ENCODE peak calls at places on chromosome 14, in nine cellular contexts. One of them, this sample, is unnamed.

GRCh38 chr14:83006071-83006670 is 1472.5 kb upstream of the SEL1L start:
- DNase-seq in breast epithelium: no peak
- DNase-seq in astrocyte of the hippocampus: no peak
- DNase-seq in activated CD4-positive, alpha-beta T cell treated with anti-CD3 and anti-CD28 coated beads, Interleukin-2, amount 50 U/mL, for 1 hour: no peak
- DNase-seq in lung: peak; percentile 30
- DNase-seq in memory B cell: no peak
- DNase-seq in CD8-positive, alpha-beta T cell: no peak
- DNase-seq in T-helper 2 cell treated with Interferon-gamma antibody and Interleukin-4, amounts not matched to agents 5 μg/mL and 100 μg/mL, for 36 hours: no peak
- DNase-seq in CD4-positive, CD25-positive, alpha-beta regulatory T cell: no peak
- DNase-seq in this sample: no peak

GRCh38 chr14:95518045-95518751 is 1.7 kb upstream of the SYNE3 start:
- DNase-seq in lung: no peak
- DNase-seq in memory B cell: no peak
- DNase-seq in T-helper 2 cell treated with Interferon-gamma antibody and Interleukin-4, amounts not matched to agents 5 μg/mL and 100 μg/mL, for 36 hours: no peak
- DNase-seq in astrocyte of the hippocampus: peak; percentile 47
- DNase-seq in CD4-positive, CD25-positive, alpha-beta regulatory T cell: peak; percentile 59
- DNase-seq in activated CD4-positive, alpha-beta T cell treated with anti-CD3 and anti-CD28 coated beads, Interleukin-2, amount 50 U/mL, for 1 hour: no peak
- DNase-seq in breast epithelium: no peak
- DNase-seq in CD8-positive, alpha-beta T cell: no peak
- DNase-seq in this sample: no peak

GRCh38 chr14:105028251-105028927 is 7.5 kb upstream of the CDCA4 start:
- DNase-seq in lung: no peak
- DNase-seq in T-helper 2 cell treated with Interferon-gamma antibody and Interleukin-4, amounts not matched to agents 5 μg/mL and 100 μg/mL, for 36 hours: no peak
- DNase-seq in CD8-positive, alpha-beta T cell: no peak
- DNase-seq in astrocyte of the hippocampus: no peak
- DNase-seq in memory B cell: no peak
- DNase-seq in breast epithelium: peak; percentile 39
- DNase-seq in CD4-positive, CD25-positive, alpha-beta regulatory T cell: no peak
- DNase-seq in activated CD4-positive, alpha-beta T cell treated with anti-CD3 and anti-CD28 coated beads, Interleukin-2, amount 50 U/mL, for 1 hour: no peak
- DNase-seq in this sample: no peak

GRCh38 chr14:52802597-52802996 is 11.2 kb upstream of the GNPNAT1 start:
- DNase-seq in activated CD4-positive, alpha-beta T cell treated with anti-CD3 and anti-CD28 coated beads, Interleukin-2, amount 50 U/mL, for 1 hour: no peak
- DNase-seq in breast epithelium: no peak
- DNase-seq in lung: no peak
- DNase-seq in memory B cell: no peak
- DNase-seq in CD4-positive, CD25-positive, alpha-beta regulatory T cell: no peak
- DNase-seq in astrocyte of the hippocampus: peak; percentile 25
- DNase-seq in CD8-positive, alpha-beta T cell: no peak
- DNase-seq in T-helper 2 cell treated with Interferon-gamma antibody and Interleukin-4, amounts not matched to agents 5 μg/mL and 100 μg/mL, for 36 hours: no peak
- DNase-seq in this sample: no peak

GRCh38 chr14:63852817-63853730 is at the start of gene SYNE2:
- DNase-seq in CD8-positive, alpha-beta T cell: peak; percentile 83
- DNase-seq in breast epithelium: peak; percentile 48
- DNase-seq in activated CD4-positive, alpha-beta T cell treated with anti-CD3 and anti-CD28 coated beads, Interleukin-2, amount 50 U/mL, for 1 hour: peak; percentile 83
- DNase-seq in T-helper 2 cell treated with Interferon-gamma antibody and Interleukin-4, amounts not matched to agents 5 μg/mL and 100 μg/mL, for 36 hours: peak; percentile 80
- DNase-seq in CD4-positive, CD25-positive, alpha-beta regulatory T cell: peak; percentile 85
- DNase-seq in lung: peak; percentile 69
- DNase-seq in astrocyte of the hippocampus: peak; percentile 93
- DNase-seq in memory B cell: peak; percentile 71
- DNase-seq in this sample: peak; percentile 75

GRCh38 chr14:73833024-73833423 is 18.6 kb upstream of the PTGR2 start:
- DNase-seq in CD8-positive, alpha-beta T cell: no peak
- DNase-seq in astrocyte of the hippocampus: peak; percentile 88
- DNase-seq in activated CD4-positive, alpha-beta T cell treated with anti-CD3 and anti-CD28 coated beads, Interleukin-2, amount 50 U/mL, for 1 hour: no peak
- DNase-seq in lung: no peak
- DNase-seq in CD4-positive, CD25-positive, alpha-beta regulatory T cell: no peak
- DNase-seq in memory B cell: no peak
- DNase-seq in breast epithelium: no peak
- DNase-seq in T-helper 2 cell treated with Interferon-gamma antibody and Interleukin-4, amounts not matched to agents 5 μg/mL and 100 μg/mL, for 36 hours: no peak
- DNase-seq in this sample: no peak

GRCh38 chr14:71416392-71416791 is 509.1 kb downstream of the PCNX1 start:
- DNase-seq in lung: no peak
- DNase-seq in astrocyte of the hippocampus: no peak
- DNase-seq in breast epithelium: no peak
- DNase-seq in T-helper 2 cell treated with Interferon-gamma antibody and Interleukin-4, amounts not matched to agents 5 μg/mL and 100 μg/mL, for 36 hours: no peak
- DNase-seq in CD8-positive, alpha-beta T cell: no peak
- DNase-seq in memory B cell: no peak
- DNase-seq in CD4-positive, CD25-positive, alpha-beta regulatory T cell: no peak
- DNase-seq in activated CD4-positive, alpha-beta T cell treated with anti-CD3 and anti-CD28 coated beads, Interleukin-2, amount 50 U/mL, for 1 hour: no peak
- DNase-seq in this sample: no peak

GRCh38 chr14:69493038-69493437 is 8.5 kb downstream of the PLEKHD1 start:
- DNase-seq in T-helper 2 cell treated with Interferon-gamma antibody and Interleukin-4, amounts not matched to agents 5 μg/mL and 100 μg/mL, for 36 hours: no peak
- DNase-seq in CD4-positive, CD25-positive, alpha-beta regulatory T cell: no peak
- DNase-seq in memory B cell: no peak
- DNase-seq in lung: no peak
- DNase-seq in activated CD4-positive, alpha-beta T cell treated with anti-CD3 and anti-CD28 coated beads, Interleukin-2, amount 50 U/mL, for 1 hour: no peak
- DNase-seq in astrocyte of the hippocampus: no peak
- DNase-seq in breast epithelium: no peak
- DNase-seq in CD8-positive, alpha-beta T cell: no peak
- DNase-seq in this sample: no peak

GRCh38 chr14:101925152-101925551 is 39.2 kb upstream of the DYNC1H1 start:
- DNase-seq in activated CD4-positive, alpha-beta T cell treated with anti-CD3 and anti-CD28 coated beads, Interleukin-2, amount 50 U/mL, for 1 hour: no peak
- DNase-seq in breast epithelium: no peak
- DNase-seq in T-helper 2 cell treated with Interferon-gamma antibody and Interleukin-4, amounts not matched to agents 5 μg/mL and 100 μg/mL, for 36 hours: no peak
- DNase-seq in lung: no peak
- DNase-seq in CD4-positive, CD25-positive, alpha-beta regulatory T cell: no peak
- DNase-seq in memory B cell: no peak
- DNase-seq in CD8-positive, alpha-beta T cell: no peak
- DNase-seq in astrocyte of the hippocampus: no peak
- DNase-seq in this sample: no peak

GRCh38 chr14:101520621-101521305 is 40.5 kb upstream of the DIO3 start:
- DNase-seq in lung: peak; percentile 38
- DNase-seq in memory B cell: no peak
- DNase-seq in CD8-positive, alpha-beta T cell: no peak
- DNase-seq in astrocyte of the hippocampus: no peak
- DNase-seq in T-helper 2 cell treated with Interferon-gamma antibody and Interleukin-4, amounts not matched to agents 5 μg/mL and 100 μg/mL, for 36 hours: no peak
- DNase-seq in activated CD4-positive, alpha-beta T cell treated with anti-CD3 and anti-CD28 coated beads, Interleukin-2, amount 50 U/mL, for 1 hour: no peak
- DNase-seq in breast epithelium: peak; percentile 49
- DNase-seq in CD4-positive, CD25-positive, alpha-beta regulatory T cell: no peak
- DNase-seq in this sample: no peak

GRCh38 chr14:31228533-31228932 is 20.9 kb upstream of the HECTD1 start:
- DNase-seq in CD4-positive, CD25-positive, alpha-beta regulatory T cell: no peak
- DNase-seq in activated CD4-positive, alpha-beta T cell treated with anti-CD3 and anti-CD28 coated beads, Interleukin-2, amount 50 U/mL, for 1 hour: no peak
- DNase-seq in astrocyte of the hippocampus: no peak
- DNase-seq in lung: no peak
- DNase-seq in breast epithelium: no peak
- DNase-seq in memory B cell: no peak
- DNase-seq in CD8-positive, alpha-beta T cell: no peak
- DNase-seq in T-helper 2 cell treated with Interferon-gamma antibody and Interleukin-4, amounts not matched to agents 5 μg/mL and 100 μg/mL, for 36 hours: no peak
- DNase-seq in this sample: no peak

GRCh38 chr14:67429651-67430205 is 17.8 kb upstream of the PLEK2 start:
- DNase-seq in lung: no peak
- DNase-seq in memory B cell: no peak
- DNase-seq in CD8-positive, alpha-beta T cell: no peak
- DNase-seq in breast epithelium: no peak
- DNase-seq in activated CD4-positive, alpha-beta T cell treated with anti-CD3 and anti-CD28 coated beads, Interleukin-2, amount 50 U/mL, for 1 hour: no peak
- DNase-seq in astrocyte of the hippocampus: no peak
- DNase-seq in CD4-positive, CD25-positive, alpha-beta regulatory T cell: no peak
- DNase-seq in T-helper 2 cell treated with Interferon-gamma antibody and Interleukin-4, amounts not matched to agents 5 μg/mL and 100 μg/mL, for 36 hours: no peak
- DNase-seq in this sample: no peak

GRCh38 chr14:100155881-100156645 is 3.4 kb downstream of the DEGS2 start:
- DNase-seq in activated CD4-positive, alpha-beta T cell treated with anti-CD3 and anti-CD28 coated beads, Interleukin-2, amount 50 U/mL, for 1 hour: no peak
- DNase-seq in memory B cell: no peak
- DNase-seq in CD8-positive, alpha-beta T cell: no peak
- DNase-seq in astrocyte of the hippocampus: no peak
- DNase-seq in breast epithelium: peak; percentile 60
- DNase-seq in lung: no peak
- DNase-seq in CD4-positive, CD25-positive, alpha-beta regulatory T cell: no peak
- DNase-seq in T-helper 2 cell treated with Interferon-gamma antibody and Interleukin-4, amounts not matched to agents 5 μg/mL and 100 μg/mL, for 36 hours: no peak
- DNase-seq in this sample: peak; percentile 81

GRCh38 chr14:99383457-99384428 is 96.9 kb downstream of the SETD3 start:
- DNase-seq in CD8-positive, alpha-beta T cell: no peak
- DNase-seq in T-helper 2 cell treated with Interferon-gamma antibody and Interleukin-4, amounts not matched to agents 5 μg/mL and 100 μg/mL, for 36 hours: no peak
- DNase-seq in breast epithelium: no peak
- DNase-seq in activated CD4-positive, alpha-beta T cell treated with anti-CD3 and anti-CD28 coated beads, Interleukin-2, amount 50 U/mL, for 1 hour: no peak
- DNase-seq in lung: no peak
- DNase-seq in CD4-positive, CD25-positive, alpha-beta regulatory T cell: no peak
- DNase-seq in astrocyte of the hippocampus: no peak
- DNase-seq in memory B cell: no peak
- DNase-seq in this sample: no peak

GRCh38 chr14:50998612-50999011 is 54.3 kb upstream of the PYGL start:
- DNase-seq in CD8-positive, alpha-beta T cell: no peak
- DNase-seq in memory B cell: no peak
- DNase-seq in CD4-positive, CD25-positive, alpha-beta regulatory T cell: no peak
- DNase-seq in astrocyte of the hippocampus: no peak
- DNase-seq in lung: no peak
- DNase-seq in activated CD4-positive, alpha-beta T cell treated with anti-CD3 and anti-CD28 coated beads, Interleukin-2, amount 50 U/mL, for 1 hour: no peak
- DNase-seq in breast epithelium: no peak
- DNase-seq in T-helper 2 cell treated with Interferon-gamma antibody and Interleukin-4, amounts not matched to agents 5 μg/mL and 100 μg/mL, for 36 hours: no peak
- DNase-seq in this sample: no peak

GRCh38 chr14:35419429-35419841 is 14.9 kb upstream of the NFKBIA start:
- DNase-seq in CD8-positive, alpha-beta T cell: no peak
- DNase-seq in astrocyte of the hippocampus: no peak
- DNase-seq in activated CD4-positive, alpha-beta T cell treated with anti-CD3 and anti-CD28 coated beads, Interleukin-2, amount 50 U/mL, for 1 hour: no peak
- DNase-seq in CD4-positive, CD25-positive, alpha-beta regulatory T cell: no peak
- DNase-seq in lung: no peak
- DNase-seq in breast epithelium: no peak
- DNase-seq in memory B cell: no peak
- DNase-seq in T-helper 2 cell treated with Interferon-gamma antibody and Interleukin-4, amounts not matched to agents 5 μg/mL and 100 μg/mL, for 36 hours: no peak
- DNase-seq in this sample: no peak

GRCh38 chr14:69873877-69874780 is 5.1 kb upstream of the SMOC1 start:
- DNase-seq in T-helper 2 cell treated with Interferon-gamma antibody and Interleukin-4, amounts not matched to agents 5 μg/mL and 100 μg/mL, for 36 hours: no peak
- DNase-seq in lung: no peak
- DNase-seq in CD8-positive, alpha-beta T cell: no peak
- DNase-seq in astrocyte of the hippocampus: peak; percentile 17
- DNase-seq in memory B cell: no peak
- DNase-seq in breast epithelium: peak; percentile 24
- DNase-seq in CD4-positive, CD25-positive, alpha-beta regulatory T cell: no peak
- DNase-seq in activated CD4-positive, alpha-beta T cell treated with anti-CD3 and anti-CD28 coated beads, Interleukin-2, amount 50 U/mL, for 1 hour: no peak
- DNase-seq in this sample: no peak

GRCh38 chr14:102043251-102044025 is 43.4 kb downstream of the HSP90AA1 start:
- DNase-seq in activated CD4-positive, alpha-beta T cell treated with anti-CD3 and anti-CD28 coated beads, Interleukin-2, amount 50 U/mL, for 1 hour: no peak
- DNase-seq in T-helper 2 cell treated with Interferon-gamma antibody and Interleukin-4, amounts not matched to agents 5 μg/mL and 100 μg/mL, for 36 hours: no peak
- DNase-seq in memory B cell: no peak
- DNase-seq in astrocyte of the hippocampus: no peak
- DNase-seq in CD8-positive, alpha-beta T cell: no peak
- DNase-seq in breast epithelium: no peak
- DNase-seq in lung: no peak
- DNase-seq in CD4-positive, CD25-positive, alpha-beta regulatory T cell: no peak
- DNase-seq in this sample: no peak

GRCh38 chr14:21255385-21256101 is 13.7 kb downstream of the HNRNPC start:
- DNase-seq in T-helper 2 cell treated with Interferon-gamma antibody and Interleukin-4, amounts not matched to agents 5 μg/mL and 100 μg/mL, for 36 hours: no peak
- DNase-seq in CD4-positive, CD25-positive, alpha-beta regulatory T cell: no peak
- DNase-seq in activated CD4-positive, alpha-beta T cell treated with anti-CD3 and anti-CD28 coated beads, Interleukin-2, amount 50 U/mL, for 1 hour: no peak
- DNase-seq in lung: no peak
- DNase-seq in memory B cell: no peak
- DNase-seq in CD8-positive, alpha-beta T cell: no peak
- DNase-seq in astrocyte of the hippocampus: peak; percentile 19
- DNase-seq in breast epithelium: no peak
- DNase-seq in this sample: no peak

GRCh38 chr14:89254201-89254919 is 162.7 kb downstream of the FOXN3 start:
- DNase-seq in CD8-positive, alpha-beta T cell: no peak
- DNase-seq in breast epithelium: no peak
- DNase-seq in T-helper 2 cell treated with Interferon-gamma antibody and Interleukin-4, amounts not matched to agents 5 μg/mL and 100 μg/mL, for 36 hours: no peak
- DNase-seq in astrocyte of the hippocampus: no peak
- DNase-seq in activated CD4-positive, alpha-beta T cell treated with anti-CD3 and anti-CD28 coated beads, Interleukin-2, amount 50 U/mL, for 1 hour: no peak
- DNase-seq in lung: no peak
- DNase-seq in memory B cell: no peak
- DNase-seq in CD4-positive, CD25-positive, alpha-beta regulatory T cell: no peak
- DNase-seq in this sample: no peak

GRCh38 chr14:103070263-103070885 is 13.0 kb upstream of the CDC42BPB start:
- DNase-seq in T-helper 2 cell treated with Interferon-gamma antibody and Interleukin-4, amounts not matched to agents 5 μg/mL and 100 μg/mL, for 36 hours: no peak
- DNase-seq in memory B cell: no peak
- DNase-seq in CD4-positive, CD25-positive, alpha-beta regulatory T cell: no peak
- DNase-seq in activated CD4-positive, alpha-beta T cell treated with anti-CD3 and anti-CD28 coated beads, Interleukin-2, amount 50 U/mL, for 1 hour: no peak
- DNase-seq in astrocyte of the hippocampus: no peak
- DNase-seq in CD8-positive, alpha-beta T cell: no peak
- DNase-seq in breast epithelium: no peak
- DNase-seq in lung: no peak
- DNase-seq in this sample: no peak

GRCh38 chr14:94173885-94174621 is at the start of gene PPP4R4:
- DNase-seq in breast epithelium: peak; percentile 79
- DNase-seq in memory B cell: peak; percentile 69
- DNase-seq in T-helper 2 cell treated with Interferon-gamma antibody and Interleukin-4, amounts not matched to agents 5 μg/mL and 100 μg/mL, for 36 hours: peak; percentile 87
- DNase-seq in astrocyte of the hippocampus: peak; percentile 90
- DNase-seq in CD8-positive, alpha-beta T cell: peak; percentile 82
- DNase-seq in lung: peak; percentile 90
- DNase-seq in CD4-positive, CD25-positive, alpha-beta regulatory T cell: peak; percentile 87
- DNase-seq in activated CD4-positive, alpha-beta T cell treated with anti-CD3 and anti-CD28 coated beads, Interleukin-2, amount 50 U/mL, for 1 hour: peak; percentile 84
- DNase-seq in this sample: peak; percentile 82

GRCh38 chr14:26863736-26864135 is 265.9 kb upstream of the NOVA1 start:
- DNase-seq in memory B cell: no peak
- DNase-seq in lung: no peak
- DNase-seq in T-helper 2 cell treated with Interferon-gamma antibody and Interleukin-4, amounts not matched to agents 5 μg/mL and 100 μg/mL, for 36 hours: no peak
- DNase-seq in CD8-positive, alpha-beta T cell: no peak
- DNase-seq in CD4-positive, CD25-positive, alpha-beta regulatory T cell: no peak
- DNase-seq in astrocyte of the hippocampus: peak; percentile 50
- DNase-seq in activated CD4-positive, alpha-beta T cell treated with anti-CD3 and anti-CD28 coated beads, Interleukin-2, amount 50 U/mL, for 1 hour: no peak
- DNase-seq in breast epithelium: no peak
- DNase-seq in this sample: no peak

GRCh38 chr14:51609251-51609986 is 42.3 kb upstream of the FRMD6 start:
- DNase-seq in activated CD4-positive, alpha-beta T cell treated with anti-CD3 and anti-CD28 coated beads, Interleukin-2, amount 50 U/mL, for 1 hour: no peak
- DNase-seq in T-helper 2 cell treated with Interferon-gamma antibody and Interleukin-4, amounts not matched to agents 5 μg/mL and 100 μg/mL, for 36 hours: no peak
- DNase-seq in lung: no peak
- DNase-seq in memory B cell: no peak
- DNase-seq in CD4-positive, CD25-positive, alpha-beta regulatory T cell: no peak
- DNase-seq in CD8-positive, alpha-beta T cell: no peak
- DNase-seq in breast epithelium: no peak
- DNase-seq in astrocyte of the hippocampus: no peak
- DNase-seq in this sample: no peak

GRCh38 chr14:74346341-74346740 is 1.9 kb upstream of the VRTN start:
- DNase-seq in T-helper 2 cell treated with Interferon-gamma antibody and Interleukin-4, amounts not matched to agents 5 μg/mL and 100 μg/mL, for 36 hours: no peak
- DNase-seq in astrocyte of the hippocampus: no peak
- DNase-seq in activated CD4-positive, alpha-beta T cell treated with anti-CD3 and anti-CD28 coated beads, Interleukin-2, amount 50 U/mL, for 1 hour: no peak
- DNase-seq in CD4-positive, CD25-positive, alpha-beta regulatory T cell: no peak
- DNase-seq in lung: no peak
- DNase-seq in breast epithelium: no peak
- DNase-seq in memory B cell: no peak
- DNase-seq in CD8-positive, alpha-beta T cell: no peak
- DNase-seq in this sample: no peak

GRCh38 chr14:56730468-56731145 is 79.7 kb downstream of the OTX2 start:
- DNase-seq in T-helper 2 cell treated with Interferon-gamma antibody and Interleukin-4, amounts not matched to agents 5 μg/mL and 100 μg/mL, for 36 hours: no peak
- DNase-seq in breast epithelium: no peak
- DNase-seq in CD8-positive, alpha-beta T cell: no peak
- DNase-seq in CD4-positive, CD25-positive, alpha-beta regulatory T cell: no peak
- DNase-seq in activated CD4-positive, alpha-beta T cell treated with anti-CD3 and anti-CD28 coated beads, Interleukin-2, amount 50 U/mL, for 1 hour: no peak
- DNase-seq in memory B cell: no peak
- DNase-seq in astrocyte of the hippocampus: no peak
- DNase-seq in lung: no peak
- DNase-seq in this sample: no peak

GRCh38 chr14:68210729-68211299 is 391.2 kb downstream of the RAD51B start:
- DNase-seq in CD8-positive, alpha-beta T cell: peak; percentile 34
- DNase-seq in activated CD4-positive, alpha-beta T cell treated with anti-CD3 and anti-CD28 coated beads, Interleukin-2, amount 50 U/mL, for 1 hour: peak; percentile 7
- DNase-seq in breast epithelium: no peak
- DNase-seq in astrocyte of the hippocampus: peak; percentile 80
- DNase-seq in lung: peak; percentile 51
- DNase-seq in CD4-positive, CD25-positive, alpha-beta regulatory T cell: peak; percentile 82
- DNase-seq in memory B cell: peak; percentile 30
- DNase-seq in T-helper 2 cell treated with Interferon-gamma antibody and Interleukin-4, amounts not matched to agents 5 μg/mL and 100 μg/mL, for 36 hours: peak; percentile 75
- DNase-seq in this sample: no peak

GRCh38 chr14:99797231-99797630 is 4.0 kb downstream of the EML1 start:
- DNase-seq in astrocyte of the hippocampus: no peak
- DNase-seq in memory B cell: no peak
- DNase-seq in T-helper 2 cell treated with Interferon-gamma antibody and Interleukin-4, amounts not matched to agents 5 μg/mL and 100 μg/mL, for 36 hours: no peak
- DNase-seq in activated CD4-positive, alpha-beta T cell treated with anti-CD3 and anti-CD28 coated beads, Interleukin-2, amount 50 U/mL, for 1 hour: no peak
- DNase-seq in breast epithelium: no peak
- DNase-seq in CD4-positive, CD25-positive, alpha-beta regulatory T cell: no peak
- DNase-seq in lung: no peak
- DNase-seq in CD8-positive, alpha-beta T cell: no peak
- DNase-seq in this sample: no peak

GRCh38 chr14:98912655-98913054 is 359.3 kb downstream of the BCL11B start:
- DNase-seq in T-helper 2 cell treated with Interferon-gamma antibody and Interleukin-4, amounts not matched to agents 5 μg/mL and 100 μg/mL, for 36 hours: no peak
- DNase-seq in memory B cell: no peak
- DNase-seq in breast epithelium: no peak
- DNase-seq in astrocyte of the hippocampus: no peak
- DNase-seq in CD4-positive, CD25-positive, alpha-beta regulatory T cell: peak; percentile 71
- DNase-seq in activated CD4-positive, alpha-beta T cell treated with anti-CD3 and anti-CD28 coated beads, Interleukin-2, amount 50 U/mL, for 1 hour: no peak
- DNase-seq in lung: no peak
- DNase-seq in CD8-positive, alpha-beta T cell: no peak
- DNase-seq in this sample: no peak

GRCh38 chr14:62179367-62180018 is 417.3 kb downstream of the SNAPC1 start:
- DNase-seq in CD4-positive, CD25-positive, alpha-beta regulatory T cell: peak; percentile 43
- DNase-seq in activated CD4-positive, alpha-beta T cell treated with anti-CD3 and anti-CD28 coated beads, Interleukin-2, amount 50 U/mL, for 1 hour: peak; percentile 1
- DNase-seq in lung: peak; percentile 58
- DNase-seq in astrocyte of the hippocampus: peak; percentile 89
- DNase-seq in memory B cell: no peak
- DNase-seq in breast epithelium: peak; percentile 35
- DNase-seq in T-helper 2 cell treated with Interferon-gamma antibody and Interleukin-4, amounts not matched to agents 5 μg/mL and 100 μg/mL, for 36 hours: no peak
- DNase-seq in CD8-positive, alpha-beta T cell: no peak
- DNase-seq in this sample: peak; percentile 20

GRCh38 chr14:63745858-63746425 is 18.1 kb upstream of the SGPP1 start:
- DNase-seq in astrocyte of the hippocampus: no peak
- DNase-seq in T-helper 2 cell treated with Interferon-gamma antibody and Interleukin-4, amounts not matched to agents 5 μg/mL and 100 μg/mL, for 36 hours: peak; percentile 13
- DNase-seq in memory B cell: peak; percentile 66
- DNase-seq in breast epithelium: no peak
- DNase-seq in CD8-positive, alpha-beta T cell: peak; percentile 28
- DNase-seq in activated CD4-positive, alpha-beta T cell treated with anti-CD3 and anti-CD28 coated beads, Interleukin-2, amount 50 U/mL, for 1 hour: no peak
- DNase-seq in lung: peak; percentile 33
- DNase-seq in CD4-positive, CD25-positive, alpha-beta regulatory T cell: peak; percentile 86
- DNase-seq in this sample: peak; percentile 41